ENCODE peak calls at places on chromosomes 2 and 18, in five cellular contexts. X is AG10803; B is CD4-positive, alpha-beta T cell; S is HCT116; L is GM13977. P is an unnamed sample.

GRCh38 chr18:24071029-24071428 is 56.5 kb downstream of the TTC39C start:
- DNase-seq in X (no peak), B (no peak), S (no peak), L (no peak), P (no peak)

GRCh38 chr18:43620936-43621335 is 343.6 kb upstream of the SYT4 start:
- DNase-seq in X (peak), B (no peak), S (no peak), L (peak), P (no peak)

GRCh38 chr2:40130251-40130994 is 321.5 kb downstream of the SLC8A1 start:
- DNase-seq in X (no peak), B (no peak), S (no peak), L (no peak), P (no peak)

GRCh38 chr2:83143946-83144345 is 1315.1 kb downstream of the SUCLG1 start:
- DNase-seq in X (no peak), B (no peak), S (no peak), L (no peak), P (no peak)

GRCh38 chr2:68943581-68944568 is 8.8 kb downstream of the GKN2 start:
- DNase-seq in X (peak), B (peak), S (peak), L (peak), P (peak)

GRCh38 chr18:24263078-24263477 is 124.2 kb downstream of the CABYR start:
- DNase-seq in X (no peak), B (no peak), S (no peak), L (no peak), P (no peak)

GRCh38 chr2:128369126-128369555 is 50.5 kb upstream of the HS6ST1 start:
- DNase-seq in X (peak), B (no peak), S (no peak), L (no peak), P (no peak)

GRCh38 chr2:27800856-27801255 is 29.3 kb downstream of the MRPL33 start:
- DNase-seq in X (no peak), B (no peak), S (no peak), L (no peak), P (no peak)

GRCh38 chr2:58620127-58620526 is 379.0 kb upstream of the FANCL start:
- DNase-seq in X (no peak), B (no peak), S (no peak), L (no peak), P (no peak)

GRCh38 chr2:176136375-176137248 is 7.1 kb downstream of the HOXD8 start:
- DNase-seq in X (peak), B (no peak), S (no peak), L (no peak), P (no peak)

GRCh38 chr2:232623768-232624553 is 9.4 kb upstream of the EFHD1 start:
- DNase-seq in X (no peak), B (no peak), S (no peak), L (peak), P (no peak)

GRCh38 chr2:187505064-187505672 is 49.1 kb downstream of the TFPI start:
- DNase-seq in X (no peak), B (no peak), S (no peak), L (no peak), P (no peak)

GRCh38 chr2:196163285-196163684 is 8.1 kb downstream of the STK17B start:
- DNase-seq in X (no peak), B (no peak), S (no peak), L (no peak), P (no peak)

GRCh38 chr2:38997784-38998183 is 108.1 kb downstream of the ARHGEF33 start:
- DNase-seq in X (peak), B (no peak), S (no peak), L (no peak), P (no peak)

GRCh38 chr2:179344280-179344961 is 79.8 kb upstream of the SESTD1 start:
- DNase-seq in X (peak), B (no peak), S (no peak), L (no peak), P (no peak)

GRCh38 chr2:241914542-241914941 is 45.0 kb downstream of the RTP5 start:
- DNase-seq in X (no peak), B (no peak), S (no peak), L (no peak), P (no peak)

GRCh38 chr2:194822097-194822496 is 834.9 kb upstream of the SLC39A10 start:
- DNase-seq in X (no peak), B (no peak), S (no peak), L (no peak), P (no peak)

GRCh38 chr2:162063899-162064298 is 10.1 kb downstream of the DPP4 start:
- DNase-seq in X (no peak), B (no peak), S (no peak), L (no peak), P (no peak)

GRCh38 chr18:36850527-36851201 is 21.7 kb downstream of the KIAA1328 start:
- DNase-seq in X (peak), B (no peak), S (peak), L (no peak), P (no peak)

GRCh38 chr2:68391869-68392268 is 26.8 kb downstream of the PLEK start:
- DNase-seq in X (no peak), B (no peak), S (no peak), L (no peak), P (no peak)

GRCh38 chr2:233456934-233457333 is 102.6 kb downstream of the DGKD start:
- DNase-seq in X (no peak), B (no peak), S (no peak), L (no peak), P (no peak)

GRCh38 chr2:11802782-11803191 is 56.4 kb downstream of the LPIN1 start:
- DNase-seq in X (peak), B (no peak), S (no peak), L (no peak), P (no peak)

GRCh38 chr2:85886585-85886984 is 2.2 kb downstream of the ST3GAL5 start:
- DNase-seq in X (peak), B (no peak), S (no peak), L (no peak), P (peak)

GRCh38 chr2:171883275-171883893 is 10.7 kb downstream of the SLC25A12 start:
- DNase-seq in X (no peak), B (no peak), S (no peak), L (no peak), P (no peak)

GRCh38 chr2:183519371-183520056 is 395.3 kb downstream of the NUP35 start:
- DNase-seq in X (no peak), B (no peak), S (no peak), L (no peak), P (no peak)

GRCh38 chr2:223027442-223027841 is 24.5 kb upstream of the KCNE4 start:
- DNase-seq in X (peak), B (no peak), S (no peak), L (no peak), P (no peak)

GRCh38 chr18:49249523-49249922 is 210.9 kb downstream of the DYM start:
- DNase-seq in X (peak), B (no peak), S (no peak), L (no peak), P (no peak)

GRCh38 chr2:233928594-233929351 is 11.6 kb downstream of the TRPM8 start:
- DNase-seq in X (peak), B (no peak), S (no peak), L (no peak), P (peak)

GRCh38 chr2:188306271-188306670 is 14.6 kb downstream of the GULP1 start:
- DNase-seq in X (no peak), B (no peak), S (no peak), L (no peak), P (no peak)

GRCh38 chr2:196293751-196294486 is 122.5 kb upstream of the STK17B start:
- DNase-seq in X (peak), B (no peak), S (no peak), L (no peak), P (no peak)

GRCh38 chr2:176423819-176424218 is 154.6 kb downstream of the MTX2 start:
- DNase-seq in X (no peak), B (no peak), S (no peak), L (no peak), P (no peak)

GRCh38 chr18:70072678-70073077 is 125.0 kb upstream of the CD226 start:
- DNase-seq in X (peak), B (no peak), S (no peak), L (no peak), P (no peak)

GRCh38 chr18:70074091-70074490 is 126.4 kb upstream of the CD226 start:
- DNase-seq in X (no peak), B (no peak), S (no peak), L (no peak), P (no peak)

GRCh38 chr18:70073442-70073841 is 125.8 kb upstream of the CD226 start:
- DNase-seq in X (no peak), B (no peak), S (no peak), L (no peak), P (no peak)

GRCh38 chr18:70069965-70070364 is 122.3 kb upstream of the CD226 start:
- DNase-seq in X (no peak), B (no peak), S (no peak), L (no peak), P (no peak)

GRCh38 chr18:70075906-70076305 is 128.2 kb upstream of the CD226 start:
- DNase-seq in X (no peak), B (no peak), S (no peak), L (no peak), P (no peak)
- TF ChIP-seq CTCF in X (peak), B (no peak), S (no peak), L (no peak), P (no peak)

GRCh38 chr2:218618102-218618860 is 10.6 kb downstream of the PLCD4 start:
- DNase-seq in X (no peak), B (no peak), S (peak), L (no peak), P (no peak)
- TF ChIP-seq CTCF in X (no peak), B (no peak), S (peak), L (peak), P (no peak)

DNA sequence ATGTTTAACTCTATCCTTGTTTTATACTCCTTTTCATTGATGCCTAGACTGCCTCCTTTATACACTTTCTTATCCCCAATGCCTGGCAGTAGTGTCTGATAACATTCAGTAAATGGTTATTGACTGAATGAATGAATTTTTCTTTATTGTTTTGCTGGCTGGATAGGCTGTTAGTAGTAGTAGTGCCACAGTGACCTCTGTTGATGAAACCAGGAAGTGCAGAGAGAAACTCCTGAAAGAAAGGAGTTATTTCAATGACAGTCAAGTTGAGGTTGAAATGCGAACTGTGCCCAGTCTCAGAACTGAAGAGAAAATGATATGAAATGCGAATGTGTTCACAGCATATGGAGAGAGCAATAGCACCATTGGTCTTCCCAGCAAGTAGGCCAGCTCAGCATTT is 26.8 kb upstream of the SLC9A2 start:
- DNase-seq in X (no peak), B (no peak), S (no peak), L (no peak), P (peak)
- TF ChIP-seq CTCF in X (peak), B (no peak), S (peak), L (peak), P (peak)

GRCh38 chr2:24418166-24418843 is 58.0 kb upstream of the ITSN2 start:
- DNase-seq in X (no peak), B (no peak), S (no peak), L (no peak), P (no peak)

GRCh38 chr2:24423095-24423494 is 62.8 kb upstream of the ITSN2 start:
- DNase-seq in X (no peak), B (no peak), S (no peak), L (no peak), P (no peak)

GRCh38 chr2:24424387-24424786 is 64.1 kb upstream of the ITSN2 start:
- DNase-seq in X (no peak), B (no peak), S (no peak), L (no peak), P (no peak)

GRCh38 chr2:24420373-24420772 is 60.0 kb upstream of the ITSN2 start:
- DNase-seq in X (no peak), B (no peak), S (no peak), L (no peak), P (no peak)

DNA sequence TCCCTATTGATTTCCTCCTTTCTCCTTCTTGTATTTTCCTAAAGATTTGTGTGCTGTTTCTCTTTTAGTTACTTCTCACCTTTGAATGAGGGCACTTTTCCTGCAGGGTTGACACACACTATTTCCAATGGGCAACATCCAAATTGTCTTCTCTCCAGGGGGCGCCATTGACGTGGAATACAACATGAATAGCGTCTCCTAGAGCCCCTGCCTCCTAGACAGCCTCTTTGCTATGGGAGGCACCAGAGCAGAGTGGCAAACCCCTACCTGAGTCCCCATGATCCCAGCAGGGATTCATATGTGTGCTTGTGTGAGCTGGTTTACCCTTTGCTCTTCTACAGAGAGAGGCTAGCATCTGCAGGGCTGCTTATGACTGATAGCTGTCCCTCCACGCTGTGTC is 61.3 kb upstream of the ITSN2 start:
- DNase-seq in X (peak), B (peak), S (peak), L (peak), P (peak)
- TF ChIP-seq CTCF in X (peak), B (peak), S (peak), L (peak), P (peak)

GRCh38 chr2:75429036-75429435 is 131.7 kb downstream of the EVA1A start:
- DNase-seq in X (no peak), B (no peak), S (no peak), L (no peak), P (no peak)

GRCh38 chr2:75428060-75428459 is 132.7 kb downstream of the EVA1A start:
- DNase-seq in X (no peak), B (no peak), S (no peak), L (no peak), P (no peak)

GRCh38 chr2:75428627-75429026 is 132.1 kb downstream of the EVA1A start:
- DNase-seq in X (no peak), B (no peak), S (no peak), L (no peak), P (no peak)

DNA sequence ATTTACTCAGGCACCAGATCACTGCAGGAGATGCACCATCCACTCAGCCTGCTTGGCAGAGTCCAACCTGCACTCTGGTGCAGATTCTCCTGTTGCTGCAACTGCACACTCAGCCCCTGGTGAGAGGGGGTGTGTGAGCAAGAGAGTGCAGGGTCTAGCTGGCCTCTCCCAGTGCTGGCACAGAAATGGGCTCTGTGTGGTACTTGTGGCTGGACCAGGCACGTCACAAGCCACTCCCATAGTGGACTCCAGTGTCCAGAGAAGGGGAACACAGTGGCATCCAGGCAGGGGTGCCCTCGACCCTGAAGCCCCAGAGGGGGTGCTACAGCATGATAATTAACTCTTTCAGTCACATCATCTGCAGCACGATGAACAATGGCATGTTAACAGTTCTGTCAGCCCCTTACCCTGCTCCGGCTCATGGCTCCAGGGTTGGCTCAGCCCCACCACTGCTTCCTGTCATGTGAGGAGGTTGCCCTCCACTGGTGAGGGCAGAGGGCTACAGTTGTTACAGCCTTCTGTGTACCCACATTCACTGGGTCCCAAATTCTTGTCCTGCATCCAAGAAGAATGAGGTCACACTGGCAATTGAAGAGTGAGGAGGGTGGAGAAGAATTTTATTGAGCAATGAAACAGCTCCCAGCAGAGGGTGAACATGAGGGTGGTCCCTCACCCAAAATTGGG is 135.7 kb downstream of the EVA1A start:
- DNase-seq in X (peak), B (no peak), S (no peak), L (no peak), P (peak)
- TF ChIP-seq CTCF in X (peak), B (no peak), S (no peak), L (no peak), P (no peak)

GRCh38 chr2:65351234-65351947 is 81.0 kb downstream of the SPRED2 start:
- DNase-seq in X (no peak), B (no peak), S (no peak), L (no peak), P (no peak)

GRCh38 chr2:65354773-65355172 is 77.6 kb downstream of the SPRED2 start:
- DNase-seq in X (no peak), B (no peak), S (no peak), L (no peak), P (no peak)

GRCh38 chr2:65351948-65352595 is 80.3 kb downstream of the SPRED2 start:
- DNase-seq in X (no peak), B (no peak), S (no peak), L (no peak), P (no peak)

GRCh38 chr2:65353927-65354326 is 78.5 kb downstream of the SPRED2 start:
- DNase-seq in X (no peak), B (no peak), S (no peak), L (no peak), P (no peak)

GRCh38 chr2:65353046-65353445 is 79.4 kb downstream of the SPRED2 start:
- DNase-seq in X (no peak), B (no peak), S (no peak), L (no peak), P (no peak)
- TF ChIP-seq CTCF in X (no peak), B (no peak), S (no peak), L (peak), P (no peak)

GRCh38 chr2:47941936-47942335 is 35.6 kb upstream of the FBXO11 start:
- DNase-seq in X (no peak), B (no peak), S (no peak), L (no peak), P (no peak)

GRCh38 chr2:47937677-47938076 is 31.4 kb upstream of the FBXO11 start:
- DNase-seq in X (no peak), B (no peak), S (no peak), L (no peak), P (no peak)
- TF ChIP-seq CTCF in X (no peak), B (no peak), S (no peak), L (no peak), P (no peak)

GRCh38 chr18:46419391-46420141 is 237.5 kb downstream of the LOXHD1 start:
- DNase-seq in X (no peak), B (no peak), S (no peak), L (no peak), P (peak)

GRCh38 chr18:46415532-46415931 is 241.5 kb downstream of the LOXHD1 start:
- DNase-seq in X (no peak), B (no peak), S (no peak), L (no peak), P (no peak)

GRCh38 chr18:46421973-46422551 is 235.0 kb downstream of the LOXHD1 start:
- DNase-seq in X (no peak), B (no peak), S (no peak), L (no peak), P (no peak)

GRCh38 chr18:46416706-46417638 is 240.0 kb downstream of the LOXHD1 start:
- DNase-seq in X (no peak), B (no peak), S (peak), L (no peak), P (peak)

GRCh38 chr18:46418657-46419260 is 238.3 kb downstream of the LOXHD1 start:
- DNase-seq in X (no peak), B (no peak), S (no peak), L (no peak), P (no peak)
- TF ChIP-seq CTCF in X (no peak), B (no peak), S (no peak), L (no peak), P (no peak)